ENCODE peak calls at places on chromosomes 11 and 22, in seven cellular contexts. V, B, N, L, W, R and S are unnamed samples.

GRCh38 chr11:69657911-69658605 is 17.1 kb downstream of the LTO1 start:
- DNase-seq in W (no peak), V (no peak), L (peak; percentile 37), R (no peak), B (no peak), N (no peak), S (no peak)

GRCh38 chr11:6475936-6476335 is 2.2 kb upstream of the TRIM3 start:
- DNase-seq in L (no peak), R (no peak), B (no peak), N (no peak), V (no peak), W (no peak), S (no peak)

GRCh38 chr11:61198948-61199523 is 4.3 kb upstream of the PGA3 start:
- DNase-seq in B (no peak), V (no peak), N (no peak), W (no peak), R (no peak), L (no peak), S (peak; percentile 7)

GRCh38 chr11:34798985-34799384 is 117.2 kb downstream of the APIP start:
- DNase-seq in L (no peak), R (no peak), V (no peak), W (peak; percentile 64), N (no peak), B (peak; percentile 43), S (no peak)

GRCh38 chr11:100712618-100713017 is 25.5 kb downstream of the ARHGAP42 start:
- DNase-seq in V (no peak), L (no peak), W (no peak), R (no peak), B (no peak), N (no peak), S (no peak)

GRCh38 chr11:75850787-75851186 is 35.8 kb downstream of the UVRAG start:
- DNase-seq in N (no peak), V (no peak), R (no peak), W (no peak), L (peak; percentile 12), B (no peak), S (no peak)

GRCh38 chr11:134294664-134295063 is 18.5 kb downstream of the GLB1L3 start:
- DNase-seq in B (no peak), R (no peak), L (no peak), V (no peak), N (no peak), W (no peak), S (no peak)

GRCh38 chr11:95556342-95557151 is 233.0 kb downstream of the FAM76B start:
- DNase-seq in N (no peak), B (no peak), R (no peak), L (peak; percentile 68), W (no peak), V (peak; percentile 22), S (no peak)

GRCh38 chr11:124865902-124866851 is 945 bp downstream of the ROBO3 start:
- DNase-seq in L (peak; percentile 41), V (peak; percentile 82), W (peak; percentile 59), N (peak; percentile 60), B (no peak), R (peak; percentile 49), S (peak; percentile 9)

GRCh38 chr11:114297806-114298700 is 1.9 kb downstream of the NNMT start:
- DNase-seq in L (peak; percentile 74), B (no peak), V (no peak), N (no peak), W (no peak), R (peak; percentile 18), S (no peak)

GRCh38 chr11:28835790-28836189 is 727.6 kb downstream of the METTL15 start:
- DNase-seq in N (no peak), B (no peak), R (peak; percentile 76), L (peak; percentile 71), W (no peak), V (no peak), S (peak; percentile 78)

GRCh38 chr11:1863352-1864215 is 10.7 kb downstream of the LSP1 start:
- DNase-seq in R (peak; percentile 85), W (no peak), B (peak; percentile 67), N (peak; percentile 93), V (no peak), L (peak; percentile 90), S (peak; percentile 53)

GRCh38 chr11:68892576-68892975 is 11.1 kb downstream of the MRPL21 start:
- DNase-seq in B (no peak), V (no peak), W (no peak), R (no peak), N (no peak), L (no peak), S (no peak)

GRCh38 chr11:44753965-44754645 is 27.3 kb downstream of the TSPAN18 start:
- DNase-seq in B (no peak), W (no peak), N (no peak), V (no peak), R (no peak), L (no peak), S (no peak)

GRCh38 chr22:50656122-50657070 is 16.2 kb upstream of the SHANK3 start:
- DNase-seq in N (peak; percentile 43), W (no peak), V (no peak), L (peak; percentile 63), B (no peak), R (peak; percentile 74), S (peak; percentile 50)

GRCh38 chr11:114060402-114061052 is 1.0 kb downstream of the ZBTB16 start:
- DNase-seq in N (peak; percentile 69), W (no peak), R (no peak), V (no peak), B (no peak), L (peak; percentile 41), S (no peak)

GRCh38 chr11:44628730-44629361 is 63.4 kb downstream of the CD82 start:
- DNase-seq in L (no peak), W (no peak), N (peak; percentile 17), V (no peak), R (no peak), B (no peak), S (no peak)

GRCh38 chr22:20229916-20230775 is 38.0 kb downstream of the RTN4R start:
- DNase-seq in B (peak; percentile 90), R (no peak), L (peak; percentile 11), W (peak; percentile 33), N (no peak), V (no peak), S (no peak)

GRCh38 chr11:68040121-68040956 is 1.5 kb downstream of the TCIRG1 start:
- DNase-seq in W (no peak), N (peak; percentile 82), B (no peak), R (peak; percentile 82), L (peak; percentile 81), V (peak; percentile 88), S (peak; percentile 36)

GRCh38 chr22:37568448-37569008 is 8.2 kb downstream of the CDC42EP1 start:
- DNase-seq in B (no peak), W (no peak), V (no peak), N (no peak), R (no peak), L (no peak), S (no peak)

GRCh38 chr11:95108671-95109551 is 19.3 kb downstream of the ENDOD1 start:
- DNase-seq in N (no peak), B (no peak), V (no peak), L (peak; percentile 51), R (peak; percentile 31), W (no peak), S (no peak)

GRCh38 chr11:94011478-94011877 is 9.7 kb upstream of the HEPHL1 start:
- DNase-seq in L (no peak), N (no peak), V (no peak), R (peak; percentile 41), B (no peak), W (no peak), S (peak; percentile 78)

GRCh38 chr22:37020192-37020479 is 594 bp downstream of the MPST start:
- DNase-seq in N (no peak), R (peak; percentile 60), V (no peak), W (no peak), L (peak; percentile 57), B (no peak), S (peak; percentile 53)

GRCh38 chr11:79626135-79626748 is 185.4 kb upstream of the TENM4 start:
- DNase-seq in N (no peak), R (no peak), B (no peak), W (no peak), V (no peak), L (no peak), S (peak; percentile 79)

GRCh38 chr11:63639195-63639832 is 25.1 kb upstream of the PLAAT3 start:
- DNase-seq in B (no peak), N (no peak), L (peak; percentile 50), W (no peak), R (peak; percentile 54), V (no peak), S (peak; percentile 28)

GRCh38 chr11:94493146-94493442 is 550 bp downstream of the MRE11 start:
- DNase-seq in L (no peak), V (no peak), R (no peak), N (no peak), W (no peak), B (no peak), S (peak; percentile 51)